ENCODE peak calls at places on chromosomes 13 and 19, in six cellular contexts. W, H, E, M, R and I are unnamed samples. For H3K36me3, the result is how much of the 10 kb centered on the place peaks cover.

GRCh38 chr13:95678967-95679366 is 2.0 kb downstream of the DNAJC3 start:
- DNase-seq in W (no peak), H (no peak), E (no peak), M (no peak), R (no peak), I (no peak)

GRCh38 chr13:41159174-41159573 is 26.6 kb upstream of the KBTBD6 start:
- DNase-seq in W (no peak), H (no peak), E (no peak), M (no peak), R (no peak), I (no peak)

GRCh38 chr19:16036941-16037340 is 39.4 kb upstream of the TPM4 start:
- DNase-seq in W (no peak), H (no peak), E (no peak), M (no peak), R (no peak), I (no peak)

GRCh38 chr13:97101912-97102311 is 107.6 kb upstream of the OXGR1 start:
- DNase-seq in W (no peak), H (no peak), E (no peak), M (no peak), R (no peak), I (no peak)

GRCh38 chr19:54470991-54471782 is 1.9 kb downstream of the CDC42EP5 start:
- DNase-seq in W (peak), H (no peak), E (peak), M (no peak), R (no peak), I (no peak)

GRCh38 chr19:4745986-4746385 is 22.3 kb upstream of the DPP9 start:
- DNase-seq in W (no peak), H (no peak), E (no peak), M (no peak), R (no peak), I (no peak)

GRCh38 chr13:27082325-27082724 is 89.3 kb downstream of the USP12 start:
- DNase-seq in W (no peak), H (no peak), E (no peak), M (no peak), R (no peak), I (no peak)

GRCh38 chr13:86020350-86021002 is 221.3 kb upstream of the SLITRK6 start:
- DNase-seq in W (no peak), H (no peak), E (no peak), M (no peak), R (no peak), I (no peak)

GRCh38 chr13:79668353-79668752 is 187.4 kb downstream of the NDFIP2 start:
- DNase-seq in W (no peak), H (no peak), E (no peak), M (no peak), R (no peak), I (no peak)

GRCh38 chr13:51728972-51729371 is 75.0 kb downstream of the DHRS12 start:
- DNase-seq in W (no peak), H (no peak), E (no peak), M (no peak), R (no peak), I (no peak)

GRCh38 chr13:44523176-44524017 is 52.7 kb downstream of the TSC22D1 start:
- DNase-seq in W (peak), H (no peak), E (no peak), M (peak), R (no peak), I (no peak)

GRCh38 chr19:17497149-17497798 is 14.2 kb upstream of the PGLS start:
- DNase-seq in W (no peak), H (no peak), E (no peak), M (no peak), R (no peak), I (no peak)

GRCh38 chr13:22091971-22092300 is 421.1 kb downstream of the FGF9 start:
- DNase-seq in W (no peak), H (no peak), E (no peak), M (no peak), R (no peak), I (no peak)

GRCh38 chr19:49931293-49932040 is 2.2 kb upstream of the NUP62 start:
- DNase-seq in W (no peak), H (no peak), E (no peak), M (no peak), R (no peak), I (no peak)

GRCh38 chr19:49927526-49928264 is 1.3 kb upstream of the ATF5 start:
- DNase-seq in W (no peak), H (no peak), E (no peak), M (no peak), R (no peak), I (no peak)

GRCh38 chr19:49930483-49931011 is 1.2 kb upstream of the NUP62 start:
- DNase-seq in W (no peak), H (peak), E (no peak), M (no peak), R (no peak), I (peak)

GRCh38 chr19:49929611-49930482 is 543 bp upstream of the NUP62 start:
- DNase-seq in W (peak), H (peak), E (peak), M (peak), R (peak), I (peak)

DNA sequence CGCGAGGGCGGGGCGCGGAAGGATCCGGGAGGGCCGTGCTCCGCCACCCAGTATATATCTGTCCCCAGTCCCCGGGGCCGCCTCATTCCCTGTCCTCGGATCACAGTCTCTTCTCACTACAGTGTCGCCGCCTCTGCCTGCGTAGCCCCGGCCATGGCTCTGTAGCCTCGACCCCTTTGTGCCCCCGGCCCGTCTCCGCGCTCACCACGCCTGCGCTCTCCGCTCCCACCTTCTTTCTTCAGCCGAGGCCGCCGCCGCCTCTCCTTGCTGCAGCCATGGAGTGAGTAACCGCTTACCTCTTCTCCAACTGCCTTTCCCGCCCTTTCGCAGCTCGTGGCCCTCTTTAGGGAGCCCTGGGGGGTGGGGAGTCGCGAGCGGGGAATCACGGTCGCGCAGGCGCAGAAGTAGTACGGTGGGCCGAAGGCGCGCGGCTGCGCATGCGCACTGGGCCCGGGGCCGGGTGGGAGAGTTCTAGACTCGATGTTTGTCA is at the start of the genes ATF5 and NUP62:
- DNase-seq in W (peak), H (peak), E (peak), M (peak), R (no peak), I (peak)
- TF ChIP-seq POLR2A in W (no peak), H (no peak), E (no peak), M (no peak), R (no peak), I (peak)

DNA sequence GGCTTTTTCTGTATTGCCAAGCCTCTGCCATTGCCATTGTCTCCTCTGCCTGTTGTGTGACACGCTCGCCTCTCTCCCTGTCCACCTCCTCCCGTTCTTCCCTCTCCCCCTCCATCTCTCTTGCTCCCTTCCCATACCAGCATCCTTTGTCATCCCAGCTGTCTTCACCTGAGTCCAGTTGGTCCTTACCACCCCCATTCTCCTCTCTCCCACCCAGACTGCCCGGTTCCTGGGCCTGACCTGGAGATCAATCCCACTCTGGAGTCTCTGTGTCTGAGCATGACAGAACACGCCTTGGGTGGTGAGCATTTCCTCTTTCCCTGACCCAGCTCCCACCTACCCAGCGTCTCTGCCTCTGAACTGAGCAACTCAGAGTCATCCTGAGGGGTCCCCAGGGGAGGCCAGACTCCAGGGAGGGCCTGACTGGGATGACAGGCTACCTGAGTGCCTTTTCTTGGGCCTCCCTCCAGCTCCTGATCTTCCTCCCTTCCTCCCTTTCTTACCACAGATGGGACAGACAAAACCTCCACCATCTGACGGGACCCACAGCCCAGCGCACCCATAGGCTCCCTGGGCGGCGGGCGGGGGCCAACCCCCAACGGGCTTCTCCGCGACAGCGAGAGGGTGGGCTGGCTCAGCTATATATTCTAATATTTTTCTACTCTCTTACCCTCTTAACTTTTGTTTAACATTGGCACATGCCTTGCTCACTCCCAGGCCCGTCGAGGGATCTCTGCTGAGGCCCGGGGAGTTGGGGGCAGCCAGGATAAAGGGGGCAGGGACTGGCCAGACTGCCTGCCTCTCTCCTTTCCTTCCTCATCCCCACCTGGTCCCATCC is 7.7 kb downstream of the PAF1 start:
- DNase-seq in W (no peak), H (no peak), E (no peak), M (no peak), R (no peak), I (no peak)
- H3K36me3 ChIP-seq in W (under half), H (under half), E (half or more), M (under half), R (half or more), I (half or more)

DNA sequence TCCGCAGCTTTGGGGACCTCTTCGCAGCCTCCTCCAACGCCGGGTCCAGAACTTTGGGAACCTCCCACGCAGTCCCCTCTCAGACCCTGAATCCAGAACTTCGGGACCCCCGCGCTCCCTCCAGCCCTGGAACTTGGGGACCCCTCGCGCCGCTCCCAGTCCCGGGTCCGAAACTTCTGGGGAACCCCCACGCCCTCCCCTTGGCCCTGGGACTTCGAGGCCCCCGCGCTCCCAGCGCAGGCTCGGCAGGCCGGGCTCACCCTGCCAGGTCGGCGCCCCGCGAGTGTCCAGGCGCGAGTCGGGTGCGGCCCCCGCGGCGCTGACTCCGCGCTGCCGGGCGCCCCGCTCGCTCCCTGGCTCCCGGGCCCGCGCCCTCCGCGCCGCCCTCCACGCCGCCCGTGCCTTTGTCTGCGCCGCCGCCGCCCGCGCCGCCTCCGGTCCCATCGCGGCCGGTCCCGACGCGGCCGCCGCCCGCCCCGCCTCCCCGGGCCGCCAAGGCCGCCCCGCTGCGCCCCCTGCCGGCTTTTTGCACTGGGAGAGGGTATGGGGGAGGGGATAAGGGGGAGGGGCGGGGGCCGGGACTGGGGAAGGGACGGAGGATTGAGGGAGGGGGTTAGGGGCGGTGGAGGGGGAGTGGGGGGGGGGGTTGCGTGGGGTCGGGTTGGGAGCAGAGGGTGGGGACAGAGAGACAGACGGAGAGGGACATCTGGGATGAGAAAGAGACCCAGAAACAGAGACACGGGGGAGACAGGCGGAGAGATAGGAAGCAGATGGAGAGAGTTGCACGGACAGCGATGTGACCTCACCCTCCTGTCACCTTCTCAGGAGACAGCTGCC is at the start of gene HOMER3:
- DNase-seq in W (peak), H (peak), E (peak), M (peak), R (no peak), I (peak)
- TF ChIP-seq CTCF in W (peak), H (no peak), E (peak), M (peak), R (peak), I (peak)

DNA sequence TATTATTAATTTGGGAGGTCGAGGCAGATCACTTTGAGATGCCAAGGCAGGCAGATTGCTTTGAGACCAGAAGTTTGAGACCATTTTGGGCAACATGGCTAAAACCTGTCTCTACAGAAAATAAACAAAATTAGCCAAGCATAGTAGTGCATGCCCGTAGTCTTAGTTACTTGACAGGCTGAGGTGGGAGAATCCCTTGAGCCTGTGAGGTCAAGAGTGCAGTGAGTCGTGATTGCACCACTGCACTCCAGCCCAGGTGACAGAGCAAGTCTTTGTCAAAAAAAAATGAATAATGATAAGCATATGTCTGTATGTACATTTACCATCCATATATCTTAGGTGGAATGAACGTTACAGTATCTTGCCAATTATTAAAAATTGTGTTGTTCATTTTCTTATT is 2447.7 kb downstream of the PCDH9 start:
- DNase-seq in W (no peak), H (no peak), E (no peak), M (no peak), R (no peak), I (no peak)
- TF ChIP-seq POLR2A in W (no peak), H (no peak), E (no peak), M (no peak), R (no peak), I (no peak)

DNA sequence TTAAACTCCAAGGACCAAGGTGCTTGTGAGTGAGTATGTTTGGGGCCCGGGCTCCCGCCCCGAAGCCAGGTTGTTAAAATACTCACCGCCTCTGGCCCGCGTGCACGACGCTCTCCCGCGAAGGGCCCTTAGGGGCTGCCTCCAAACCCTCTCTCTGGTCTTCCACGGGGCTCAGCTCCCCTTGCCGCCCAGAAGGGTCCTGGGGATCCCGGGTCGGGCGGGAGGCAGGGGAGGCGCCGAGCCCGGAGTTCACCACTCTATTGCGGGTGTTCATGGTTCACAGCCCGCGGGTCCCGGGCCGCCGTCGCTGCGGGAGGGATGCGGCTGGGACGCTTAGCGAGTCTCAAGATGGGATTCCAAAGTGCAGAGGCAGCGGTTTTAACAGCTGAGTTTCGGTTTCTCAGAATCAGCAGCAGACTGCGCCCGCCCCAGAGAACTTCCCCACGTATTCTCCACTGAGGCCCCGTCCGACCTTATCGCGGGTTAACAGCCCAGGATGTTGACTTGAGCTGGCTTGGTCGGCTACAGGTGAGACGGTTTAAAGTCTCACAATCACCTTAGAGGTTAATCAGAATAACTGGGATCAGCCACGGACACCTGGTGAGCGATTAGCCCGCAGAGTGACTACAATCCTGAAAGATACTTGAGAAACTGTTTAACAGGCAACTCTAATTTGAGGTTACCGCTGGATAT is at the start of gene EPSTI1:
- DNase-seq in W (peak), H (peak), E (peak), M (peak), R (peak), I (peak)
- H3K36me3 ChIP-seq in W (under half), H (under half), E (under half), M (under half), R (under half), I (under half)

DNA sequence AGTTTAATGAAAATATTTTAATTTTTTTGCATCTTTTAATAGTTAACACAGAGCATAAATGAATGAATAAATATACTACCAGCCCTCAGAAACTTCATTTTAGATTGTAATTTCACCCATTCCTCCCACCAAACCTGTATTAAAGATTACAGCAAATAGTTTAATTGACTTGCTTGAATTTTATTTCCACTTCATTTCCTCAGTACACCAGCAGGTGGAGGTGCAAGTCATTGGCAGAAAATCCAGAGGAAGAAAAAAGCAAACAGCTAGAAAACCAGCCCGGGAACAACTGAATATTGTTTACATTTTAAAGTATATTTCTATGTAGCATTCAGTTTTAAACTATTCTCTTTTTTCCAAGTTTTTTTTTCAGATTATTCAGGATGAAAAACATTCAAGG is 177.8 kb downstream of the OLFM4 start:
- DNase-seq in W (no peak), H (no peak), E (no peak), M (no peak), R (no peak), I (no peak)
- TF ChIP-seq CTCF in W (peak), H (no peak), E (no peak), M (peak), R (no peak), I (peak)

GRCh38 chr13:98577823-98578285 is 947 bp upstream of the STK24 start:
- DNase-seq in W (peak), H (peak), E (peak), M (no peak), R (no peak), I (peak)
- TF ChIP-seq POLR2A in W (no peak), H (no peak), E (no peak), M (no peak), R (no peak), I (no peak)

DNA sequence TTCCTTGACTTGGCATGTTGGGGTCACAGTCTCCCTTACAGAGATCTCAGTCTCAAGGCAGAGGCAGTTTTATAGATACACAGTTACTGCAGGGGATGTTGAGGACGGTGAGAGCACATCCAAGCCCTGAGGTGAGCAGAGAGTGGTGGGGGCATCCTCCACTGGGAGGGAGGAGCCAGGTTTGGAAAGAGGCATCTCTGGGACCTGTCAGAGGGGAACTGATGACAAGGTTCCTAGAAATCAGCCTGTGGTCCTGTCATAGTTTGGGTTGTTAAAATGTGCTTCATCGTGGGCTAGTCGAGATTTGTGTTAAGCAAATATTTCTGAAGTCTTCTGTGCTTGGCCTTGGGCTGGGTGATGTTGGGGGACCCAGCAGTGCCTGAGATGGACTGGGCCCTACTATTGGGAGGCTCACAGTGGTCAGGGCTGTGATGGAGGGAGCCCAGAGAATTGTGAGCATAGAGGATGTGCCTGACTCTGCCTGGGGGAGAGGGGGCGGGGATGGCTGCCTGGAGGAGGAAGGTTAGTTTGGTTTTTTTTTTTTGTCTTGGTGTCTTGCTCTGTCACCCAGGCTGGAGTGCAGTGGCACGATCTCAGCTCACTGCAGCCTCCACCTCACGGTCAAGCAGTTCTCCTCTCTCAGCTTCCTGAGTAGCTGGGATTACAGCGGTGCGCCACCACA is 3.9 kb downstream of the SUPT5H start:
- DNase-seq in W (no peak), H (no peak), E (no peak), M (no peak), R (no peak), I (no peak)
- H3K36me3 ChIP-seq in W (under half), H (under half), E (under half), M (under half), R (under half), I (under half)

DNA sequence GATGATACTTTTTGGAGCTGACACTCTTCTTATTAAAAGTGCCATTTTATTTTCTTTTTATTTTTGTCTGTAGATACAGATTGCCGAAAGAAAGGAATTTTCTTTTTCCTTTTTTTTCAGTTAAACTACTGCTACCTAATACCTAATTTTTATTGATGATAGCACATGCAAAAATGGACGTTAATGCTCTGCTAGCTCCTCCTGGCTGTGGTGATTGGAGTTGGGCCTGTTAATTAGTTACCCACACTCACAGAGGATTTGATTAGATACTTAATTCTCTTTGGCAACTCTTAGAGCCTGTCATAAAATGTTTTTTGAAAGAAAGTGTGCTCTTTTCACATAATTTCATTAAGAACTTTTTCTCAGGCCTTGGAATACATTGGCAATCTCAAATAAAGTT is 366.8 kb downstream of the DCT start:
- DNase-seq in W (no peak), H (no peak), E (no peak), M (no peak), R (no peak), I (no peak)
- TF ChIP-seq CTCF in W (no peak), H (no peak), E (no peak), M (no peak), R (no peak), I (no peak)